ENCODE peak calls at places on chromosomes 11 and 22, in nine cellular contexts. F is IMR-90, N is ovary, O is spleen, E is HCT116, I is tibial nerve, U is esophagus squamous epithelium, C is stomach, Z is body of pancreas. J is an unnamed sample.

GRCh38 chr22:22446527-22446926 is 62.0 kb downstream of the ZNF280B start:
- DNase-seq in F (no peak), N (no peak), O (no peak), E (no peak), I (no peak), U (no peak), C (no peak), Z (no peak), J (no peak)

GRCh38 chr11:3177931-3178330 is 12.8 kb upstream of the OSBPL5 start:
- DNase-seq in F (no peak), N (no peak), O (no peak), E (no peak), I (no peak), U (no peak), C (no peak), Z (no peak), J (no peak)

GRCh38 chr11:46895821-46896220 is 22.5 kb downstream of the LRP4 start:
- DNase-seq in F (no peak), N (no peak), O (peak; percentile 61), E (no peak), I (no peak), U (no peak), C (peak; percentile 89), Z (peak; percentile 80), J (peak; percentile 80)

GRCh38 chr22:28883917-28884753 is 763 bp downstream of the ZNRF3 start:
- DNase-seq in F (peak; percentile 44), N (peak; percentile 69), O (peak; percentile 90), E (peak; percentile 12), I (no peak), U (no peak), C (peak; percentile 43), Z (peak; percentile 63), J (peak; percentile 33)

GRCh38 chr22:50318698-50319411 is 8.0 kb downstream of the DENND6B start:
- DNase-seq in F (no peak), N (no peak), O (no peak), E (no peak), I (no peak), U (no peak), C (no peak), Z (no peak), J (no peak)

GRCh38 chr22:28075260-28075981 is 156.4 kb upstream of the PITPNB start:
- DNase-seq in F (peak; percentile 91), N (no peak), O (no peak), E (no peak), I (peak; percentile 65), U (no peak), C (peak; percentile 62), Z (peak; percentile 74), J (peak; percentile 74)

GRCh38 chr22:29703595-29704195 is 16.1 kb upstream of the CABP7 start:
- DNase-seq in F (no peak), N (no peak), O (no peak), E (no peak), I (no peak), U (no peak), C (no peak), Z (no peak), J (no peak)

GRCh38 chr11:75199412-75199955 is 41.1 kb upstream of the TPBGL start:
- DNase-seq in F (no peak), N (no peak), O (no peak), E (no peak), I (no peak), U (no peak), C (no peak), Z (no peak), J (no peak)

GRCh38 chr11:111845256-111846028 is 25.9 kb downstream of the ALG9 start:
- DNase-seq in F (no peak), N (no peak), O (no peak), E (no peak), I (no peak), U (no peak), C (no peak), Z (no peak), J (no peak)

GRCh38 chr11:45366839-45367238 is 80.7 kb upstream of the SYT13 start:
- DNase-seq in F (no peak), N (no peak), O (no peak), E (no peak), I (no peak), U (no peak), C (no peak), Z (no peak), J (no peak)

GRCh38 chr11:114200785-114201184 is 95.4 kb upstream of the NNMT start:
- DNase-seq in F (no peak), N (no peak), O (no peak), E (no peak), I (no peak), U (no peak), C (no peak), Z (no peak), J (no peak)

GRCh38 chr22:17366830-17367229 is 2.4 kb upstream of the CECR2 start:
- DNase-seq in F (no peak), N (peak; percentile 41), O (peak; percentile 81), E (peak; percentile 18), I (no peak), U (no peak), C (no peak), Z (peak; percentile 50), J (peak; percentile 53)

GRCh38 chr11:31940396-31941037 is 129.4 kb upstream of the PAX6 start:
- DNase-seq in F (peak; percentile 30), N (no peak), O (no peak), E (no peak), I (no peak), U (no peak), C (no peak), Z (peak; percentile 16), J (no peak)

GRCh38 chr11:35590412-35590811 is 27.8 kb upstream of the FJX1 start:
- DNase-seq in F (peak; percentile 49), N (no peak), O (no peak), E (no peak), I (no peak), U (no peak), C (no peak), Z (no peak), J (no peak)

GRCh38 chr11:33598426-33599069 is 102.1 kb downstream of the C11orf91 start:
- DNase-seq in F (no peak), N (no peak), O (no peak), E (no peak), I (no peak), U (no peak), C (no peak), Z (peak; percentile 13), J (no peak)

GRCh38 chr22:20395897-20396287 is 1.9 kb downstream of the ZNF74 start:
- DNase-seq in F (no peak), N (no peak), O (no peak), E (no peak), I (no peak), U (no peak), C (no peak), Z (no peak), J (no peak)

GRCh38 chr11:47161134-47161854 is 15.4 kb downstream of the ARFGAP2 start:
- DNase-seq in F (peak; percentile 69), N (peak; percentile 64), O (no peak), E (no peak), I (peak; percentile 69), U (no peak), C (peak; percentile 71), Z (peak; percentile 79), J (peak; percentile 74)

DNA sequence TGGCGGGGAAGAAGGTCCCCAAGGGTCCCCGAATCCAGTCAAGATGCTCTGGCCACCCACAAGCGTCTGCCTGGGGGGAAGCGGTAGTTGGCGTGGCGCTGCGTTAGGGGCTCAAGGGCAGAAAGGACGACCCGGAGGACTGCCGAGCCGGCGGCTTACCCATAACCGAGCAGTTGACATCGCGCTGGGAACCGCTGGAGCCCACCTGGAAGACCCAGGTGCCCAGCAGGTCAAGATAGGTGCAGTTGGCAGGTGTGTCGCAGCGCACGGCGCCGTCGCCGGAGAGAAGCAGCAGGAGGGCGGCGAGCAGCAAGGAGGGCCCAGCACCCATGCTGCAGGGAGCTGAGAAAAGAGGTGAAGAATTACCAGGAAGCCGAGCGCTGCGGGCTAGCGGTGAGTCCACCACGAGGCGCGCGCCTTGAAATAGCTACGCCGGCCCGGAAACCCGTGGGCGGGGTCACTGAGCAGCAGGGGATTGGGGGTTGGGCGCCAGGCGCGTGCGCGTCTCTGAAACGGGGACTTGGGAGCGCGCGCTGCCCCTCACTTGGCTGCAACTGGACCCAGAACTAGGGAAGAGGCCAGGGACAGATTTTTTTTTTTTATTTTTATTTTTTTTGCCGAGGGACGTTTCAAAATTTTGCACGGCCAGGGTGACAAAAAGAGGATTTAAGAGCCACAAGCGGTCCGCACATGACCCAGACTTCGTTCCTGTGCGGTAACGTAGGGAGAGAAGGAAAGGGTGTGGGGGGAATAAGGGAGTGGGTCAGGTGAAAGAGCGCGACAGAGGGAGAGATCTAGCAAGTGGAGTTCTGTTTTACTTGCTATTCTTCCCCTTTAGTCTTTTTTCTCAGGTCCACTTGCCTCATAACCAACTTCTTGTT is at the start of gene CTSC:
- DNase-seq in F (peak; percentile 87), N (peak; percentile 91), O (peak; percentile 99), E (peak; percentile 53), I (peak; percentile 90), U (peak; percentile 65), C (peak; percentile 95), Z (peak; percentile 96), J (peak; percentile 96)
- TF ChIP-seq POLR2A in F (peak; percentile 83), N (peak; percentile 41), O (no peak), E (peak; percentile 93), I (peak; percentile 67), U (no peak), C (no peak), Z (peak; percentile 90), J (peak; percentile 42)

GRCh38 chr22:37892566-37893338 is 13.3 kb upstream of the MICALL1 start:
- DNase-seq in F (no peak), N (peak; percentile 55), O (no peak), E (no peak), I (peak; percentile 19), U (no peak), C (peak; percentile 85), Z (peak; percentile 87), J (peak; percentile 72)
- H3K4me1 ChIP-seq in F (peaks cover 17% of the 10 kb centered on the region), N (peaks cover 16% of the 10 kb centered on the region), O (peaks cover 32% of the 10 kb centered on the region), E (peaks cover 52% of the 10 kb centered on the region), I (peaks cover 68% of the 10 kb centered on the region), U (peaks cover 48% of the 10 kb centered on the region), C (peaks cover 72% of the 10 kb centered on the region), Z (peaks cover 58% of the 10 kb centered on the region), J (peaks cover 29% of the 10 kb centered on the region)

GRCh38 chr22:37051629-37052385 is at the start of gene KCTD17:
- DNase-seq in F (peak; percentile 59), N (peak; percentile 75), O (peak; percentile 94), E (peak; percentile 24), I (peak; percentile 30), U (no peak), C (peak; percentile 70), Z (peak; percentile 56), J (peak; percentile 90)
- TF ChIP-seq POLR2A in F (peak; percentile 74), N (peak; percentile 56), O (no peak), E (no peak), I (peak; percentile 22), U (no peak), C (no peak), Z (no peak), J (peak; percentile 70)

DNA sequence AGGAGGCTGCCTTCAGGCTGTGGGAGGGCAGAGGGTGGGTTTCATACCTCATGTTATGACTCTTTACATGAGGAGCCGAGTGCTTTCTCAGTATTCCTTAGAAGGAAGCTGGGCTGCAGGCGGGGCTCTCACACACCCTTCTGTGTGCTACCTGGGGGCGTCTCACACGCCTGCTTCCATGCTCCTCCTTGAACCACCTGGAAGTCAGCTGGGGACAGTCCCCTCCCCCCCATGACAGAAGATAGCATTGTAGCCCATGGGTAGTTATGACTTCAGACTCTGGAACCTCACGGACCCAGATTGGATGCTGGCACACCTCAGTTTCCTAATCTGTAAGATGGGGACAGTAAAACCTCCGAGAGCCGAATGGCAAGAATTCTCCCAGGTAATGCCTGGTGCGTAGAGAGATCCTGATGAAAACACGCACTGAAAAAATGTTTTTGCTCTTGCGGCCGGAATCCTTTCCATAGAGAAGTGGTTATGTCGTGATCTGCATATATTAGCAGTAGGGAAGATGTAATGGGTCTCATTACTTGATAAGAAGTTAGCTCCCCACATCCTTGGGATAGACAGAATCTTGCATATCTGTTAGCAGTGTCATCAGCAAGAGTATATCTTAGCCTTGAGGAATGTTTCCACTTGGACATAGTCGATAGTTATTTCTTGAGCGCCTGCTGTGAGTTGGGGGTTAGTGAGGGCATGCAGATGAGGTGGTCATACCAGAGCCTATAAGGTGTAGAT is 4.8 kb downstream of the DAGLA start:
- DNase-seq in F (peak; percentile 54), N (no peak), O (no peak), E (no peak), I (no peak), U (no peak), C (no peak), Z (no peak), J (no peak)
- H3K4me1 ChIP-seq in F (peaks cover 4% of the 10 kb centered on the region), N (peaks cover 6% of the 10 kb centered on the region), O (peaks cover 34% of the 10 kb centered on the region), E (peaks cover 8% of the 10 kb centered on the region), I (peaks cover 60% of the 10 kb centered on the region), U (peaks cover 22% of the 10 kb centered on the region), C (peaks cover 69% of the 10 kb centered on the region), Z (peaks cover 66% of the 10 kb centered on the region), J (peaks cover 12% of the 10 kb centered on the region)

J was measured in heart left ventricle.